ENCODE peak calls at places on chromosomes 1 and 21, in four cellular contexts. One of them, this sample, is unnamed.

GRCh38 chr1:26285366-26286063 is 5.6 kb downstream of the SH3BGRL3 start:
- DNase-seq in PC-3: peak; percentile 62
- DNase-seq in HepG2: peak; percentile 73
- DNase-seq in fibroblast of lung: no peak
- DNase-seq in this sample: no peak

GRCh38 chr1:9700340-9700739 is 48.8 kb downstream of the PIK3CD start:
- DNase-seq in HepG2: no peak
- DNase-seq in PC-3: peak; percentile 93
- DNase-seq in fibroblast of lung: peak; percentile 93
- DNase-seq in this sample: no peak

GRCh38 chr1:17973694-17974093 is 133.9 kb upstream of the IGSF21 start:
- DNase-seq in HepG2: no peak
- DNase-seq in fibroblast of lung: no peak
- DNase-seq in PC-3: no peak
- DNase-seq in this sample: no peak

GRCh38 chr1:226654046-226654445 is 85.0 kb downstream of the ITPKB start:
- DNase-seq in HepG2: peak; percentile 17
- DNase-seq in fibroblast of lung: peak; percentile 89
- DNase-seq in PC-3: no peak
- DNase-seq in this sample: peak; percentile 59

GRCh38 chr1:156747737-156748669 is 3.5 kb downstream of the HDGF start:
- DNase-seq in PC-3: no peak
- DNase-seq in fibroblast of lung: peak; percentile 27
- DNase-seq in HepG2: no peak
- DNase-seq in this sample: no peak

GRCh38 chr1:94874423-94874822 is 52.5 kb downstream of the CNN3 start:
- DNase-seq in HepG2: no peak
- DNase-seq in fibroblast of lung: no peak
- DNase-seq in PC-3: no peak
- DNase-seq in this sample: no peak

GRCh38 chr1:68128157-68128556 is 77.7 kb upstream of the DIRAS3 start:
- DNase-seq in HepG2: peak; percentile 31
- DNase-seq in PC-3: no peak
- DNase-seq in fibroblast of lung: peak; percentile 94
- DNase-seq in this sample: peak; percentile 86

GRCh38 chr1:19775831-19776230 is 23.9 kb downstream of the TMCO4 start:
- DNase-seq in fibroblast of lung: no peak
- DNase-seq in PC-3: no peak
- DNase-seq in HepG2: no peak
- DNase-seq in this sample: no peak

GRCh38 chr1:169694304-169694703 is 17.1 kb downstream of the SELL start:
- DNase-seq in fibroblast of lung: no peak
- DNase-seq in PC-3: peak; percentile 12
- DNase-seq in HepG2: no peak
- DNase-seq in this sample: peak; percentile 88

GRCh38 chr1:197557302-197557701 is 218.0 kb downstream of the DENND1B start:
- DNase-seq in PC-3: peak; percentile 75
- DNase-seq in fibroblast of lung: peak; percentile 68
- DNase-seq in HepG2: peak; percentile 44
- DNase-seq in this sample: no peak

GRCh38 chr1:224432672-224433040 is 1.9 kb downstream of the WDR26 start:
- DNase-seq in HepG2: no peak
- DNase-seq in fibroblast of lung: peak; percentile 16
- DNase-seq in PC-3: no peak
- DNase-seq in this sample: peak; percentile 38

GRCh38 chr1:99456536-99456935 is 189.4 kb upstream of the PALMD start:
- DNase-seq in PC-3: peak; percentile 84
- DNase-seq in HepG2: no peak
- DNase-seq in fibroblast of lung: peak; percentile 68
- DNase-seq in this sample: no peak

GRCh38 chr1:235199441-235199840 is 38.4 kb upstream of the RBM34 start:
- DNase-seq in fibroblast of lung: peak; percentile 42
- DNase-seq in PC-3: no peak
- DNase-seq in HepG2: no peak
- DNase-seq in this sample: no peak

GRCh38 chr1:60073605-60074278 is at the start of gene C1orf87:
- DNase-seq in HepG2: no peak
- DNase-seq in fibroblast of lung: no peak
- DNase-seq in PC-3: no peak
- DNase-seq in this sample: no peak

GRCh38 chr21:25735895-25736597 is 1.3 kb downstream of the GABPA start:
- DNase-seq in PC-3: peak; percentile 9
- DNase-seq in fibroblast of lung: peak; percentile 50
- DNase-seq in HepG2: peak; percentile 21
- DNase-seq in this sample: peak; percentile 11

GRCh38 chr1:93332368-93332767 is 13.3 kb upstream of the DR1 start:
- DNase-seq in fibroblast of lung: no peak
- DNase-seq in HepG2: no peak
- DNase-seq in PC-3: no peak
- DNase-seq in this sample: no peak

GRCh38 chr21:32520885-32521735 is 64.2 kb downstream of the TCP10L start:
- DNase-seq in HepG2: no peak
- DNase-seq in PC-3: peak; percentile 55
- DNase-seq in fibroblast of lung: peak; percentile 96
- DNase-seq in this sample: no peak

GRCh38 chr1:22275626-22276395 is 132.9 kb upstream of the WNT4 start:
- DNase-seq in HepG2: no peak
- DNase-seq in PC-3: peak; percentile 67
- DNase-seq in fibroblast of lung: peak; percentile 30
- DNase-seq in this sample: no peak

GRCh38 chr1:41713141-41713540 is 205.6 kb downstream of the HIVEP3 start:
- DNase-seq in HepG2: no peak
- DNase-seq in fibroblast of lung: no peak
- DNase-seq in PC-3: no peak
- DNase-seq in this sample: no peak

GRCh38 chr1:231860221-231861088 is 233.9 kb downstream of the DISC1 start:
- DNase-seq in PC-3: no peak
- DNase-seq in fibroblast of lung: peak; percentile 51
- DNase-seq in HepG2: no peak
- DNase-seq in this sample: no peak

GRCh38 chr1:44283524-44284173 is 70.4 kb downstream of the DMAP1 start:
- DNase-seq in HepG2: peak; percentile 99
- DNase-seq in PC-3: peak; percentile 78
- DNase-seq in fibroblast of lung: no peak
- DNase-seq in this sample: no peak

GRCh38 chr1:10903826-10904225 is 107.4 kb upstream of the CASZ1 start:
- DNase-seq in HepG2: no peak
- DNase-seq in fibroblast of lung: no peak
- DNase-seq in PC-3: no peak
- DNase-seq in this sample: no peak

GRCh38 chr1:92210701-92211100 is 7.0 kb upstream of the C1orf146 start:
- DNase-seq in HepG2: no peak
- DNase-seq in fibroblast of lung: peak; percentile 58
- DNase-seq in PC-3: no peak
- DNase-seq in this sample: no peak

GRCh38 chr1:65148548-65149390 is 766 bp downstream of the AK4 start:
- DNase-seq in HepG2: no peak
- DNase-seq in fibroblast of lung: peak; percentile 23
- DNase-seq in PC-3: peak; percentile 61
- DNase-seq in this sample: peak; percentile 29

GRCh38 chr1:65149391-65149729 is 1.4 kb downstream of the AK4 start:
- DNase-seq in fibroblast of lung: no peak
- DNase-seq in PC-3: no peak
- DNase-seq in HepG2: no peak
- DNase-seq in this sample: no peak

GRCh38 chr1:65147424-65148177 is 402 bp upstream of the AK4 start:
- DNase-seq in fibroblast of lung: peak; percentile 18
- DNase-seq in PC-3: peak; percentile 58
- DNase-seq in HepG2: no peak
- DNase-seq in this sample: peak; percentile 54

GRCh38 chr1:65149753-65150463 is 1.9 kb downstream of the AK4 start:
- DNase-seq in HepG2: no peak
- DNase-seq in fibroblast of lung: no peak
- DNase-seq in PC-3: no peak
- DNase-seq in this sample: no peak

DNA sequence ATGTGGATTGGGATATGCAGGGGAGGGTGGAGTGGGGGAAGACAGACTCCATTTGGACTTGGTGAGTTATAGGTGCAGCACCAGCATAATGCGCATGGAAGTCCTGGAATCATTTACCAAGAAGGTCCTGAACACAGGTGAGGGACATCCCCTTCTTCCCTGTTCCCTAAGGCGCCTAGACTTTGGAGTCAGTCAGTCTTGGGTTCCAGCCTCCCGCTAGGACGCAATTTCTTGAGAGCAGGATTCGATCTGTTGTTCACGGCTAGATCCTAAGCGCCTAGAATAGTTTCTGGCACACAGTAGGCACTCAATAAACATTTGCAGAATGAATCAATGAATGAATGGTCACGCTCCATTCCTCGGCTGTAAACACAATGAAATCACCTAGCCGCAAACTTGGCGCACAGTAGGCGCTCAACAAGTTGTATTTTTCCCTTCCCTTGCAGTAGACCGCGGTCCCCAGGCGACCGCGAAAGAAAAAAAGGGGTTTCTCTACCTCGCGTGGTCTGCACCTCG is 1.0 kb upstream of the AK4 start:
- DNase-seq in HepG2: no peak
- DNase-seq in fibroblast of lung: peak; percentile 32
- DNase-seq in PC-3: peak; percentile 49
- DNase-seq in this sample: no peak
- H2AFZ ChIP-seq in HepG2: no peak overlapping the region
- H2AFZ ChIP-seq in fibroblast of lung: peak overlapping the region; percentile 66
- H2AFZ ChIP-seq in PC-3: peak overlapping the region; percentile 91
- H2AFZ ChIP-seq in this sample: peak overlapping the region; percentile 87

DNA sequence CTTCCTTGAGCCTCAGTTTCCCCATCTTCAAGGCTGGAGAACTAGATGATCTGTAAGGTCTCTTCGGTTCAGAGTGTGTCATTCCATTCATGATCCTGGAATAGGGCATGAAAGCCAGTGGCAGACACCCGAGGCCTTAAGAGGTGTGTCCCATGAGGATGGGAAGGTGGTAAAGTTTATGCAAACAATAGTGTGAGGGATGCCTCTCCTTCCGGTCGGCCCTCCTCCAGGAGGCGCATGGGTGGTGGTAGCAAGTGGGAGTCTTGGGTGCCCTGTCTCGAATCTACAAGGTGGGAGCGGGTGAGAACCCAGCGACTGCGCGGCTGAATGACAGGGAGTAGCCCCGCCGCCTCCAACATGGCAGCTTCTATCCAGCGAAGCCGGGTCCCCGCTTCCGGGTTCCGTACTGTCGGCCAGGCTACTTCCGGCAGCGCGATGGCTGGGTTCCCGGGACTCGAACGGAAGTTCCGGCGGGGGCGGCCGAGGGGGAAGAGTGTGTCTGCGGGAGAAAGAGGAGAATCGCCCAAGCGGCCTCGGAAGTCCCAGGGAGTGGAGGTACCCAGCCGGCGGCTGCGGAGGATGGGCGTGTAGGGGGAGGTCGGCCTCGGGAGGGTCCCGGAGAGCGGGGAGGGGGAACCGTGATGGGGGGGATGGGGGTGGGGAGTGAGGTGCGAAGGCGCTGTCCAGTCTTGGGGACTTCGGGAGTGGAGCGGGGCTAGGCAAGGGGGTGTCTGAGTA is at the start of gene LYPLA2:
- DNase-seq in fibroblast of lung: peak; percentile 88
- DNase-seq in HepG2: peak; percentile 85
- DNase-seq in PC-3: peak; percentile 87
- DNase-seq in this sample: peak; percentile 84
- H2AFZ ChIP-seq in fibroblast of lung: peak within 1 kb of the TSS; percentile 95
- H2AFZ ChIP-seq in HepG2: no peak within 1 kb of the TSS
- H2AFZ ChIP-seq in PC-3: peak within 1 kb of the TSS; percentile 72
- H2AFZ ChIP-seq in this sample: peak within 1 kb of the TSS; percentile 95

GRCh38 chr1:236394905-236395779 is 1.1 kb downstream of the EDARADD start:
- DNase-seq in PC-3: peak; percentile 16
- DNase-seq in HepG2: no peak
- DNase-seq in fibroblast of lung: peak; percentile 12
- DNase-seq in this sample: no peak
- H2AFZ ChIP-seq in PC-3: peak overlapping the region; percentile 75
- H2AFZ ChIP-seq in HepG2: no peak overlapping the region
- H2AFZ ChIP-seq in fibroblast of lung: peak overlapping the region; percentile 64
- H2AFZ ChIP-seq in this sample: peak overlapping the region; percentile 65

DNA sequence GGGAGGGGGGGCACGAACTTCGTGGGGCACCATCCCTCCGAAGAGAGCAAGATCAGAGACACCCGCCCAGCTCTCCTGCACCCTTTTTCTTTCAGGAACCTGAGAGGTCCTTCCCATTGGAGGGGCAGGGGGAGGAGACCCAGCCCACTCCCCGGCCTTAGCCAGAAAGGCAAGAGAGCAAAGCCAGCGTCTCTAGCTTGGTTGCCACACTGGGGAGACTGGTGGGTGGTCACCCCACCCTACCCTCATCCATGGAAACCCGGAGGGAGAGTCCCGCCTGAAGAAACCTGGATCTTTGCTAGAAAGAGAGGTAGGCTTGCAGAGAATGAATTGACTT is 246 bp downstream of the ATP2B4 start:
- DNase-seq in PC-3: no peak
- DNase-seq in fibroblast of lung: no peak
- DNase-seq in HepG2: no peak
- DNase-seq in this sample: no peak
- H2AFZ ChIP-seq in PC-3: peak overlapping the region; percentile 76
- H2AFZ ChIP-seq in fibroblast of lung: no peak overlapping the region
- H2AFZ ChIP-seq in HepG2: no peak overlapping the region
- H2AFZ ChIP-seq in this sample: peak overlapping the region; percentile 80